ENCODE peak calls at places on chromosomes 5 and 9, in eight cellular contexts. One of them, this sample, is unnamed.
A peak's percentile ranks its signal among the peaks of the same experiment; 100 is the strongest.

GRCh38 chr5:88474574-88474973 is 205.9 kb upstream of the TMEM161B start:
- DNase-seq in GM04504: no peak
- DNase-seq in aorta: no peak
- DNase-seq in stimulated activated naive CD4-positive, alpha-beta T cell: no peak
- DNase-seq in CD8-positive, alpha-beta memory T cell: no peak
- DNase-seq in AG08395: no peak
- DNase-seq in fibroblast of lung: no peak
- DNase-seq in stimulated activated CD4-positive, alpha-beta T cell treated with anti-CD3 and anti-CD28 coated beads, TNF-alpha, amount 100 ng/mL, for 1 hour: no peak
- DNase-seq in this sample: no peak

GRCh38 chr5:54520438-54520846 is 2.9 kb downstream of the SNX18 start:
- DNase-seq in GM04504: no peak
- DNase-seq in aorta: no peak
- DNase-seq in stimulated activated naive CD4-positive, alpha-beta T cell: no peak
- DNase-seq in CD8-positive, alpha-beta memory T cell: no peak
- DNase-seq in AG08395: no peak
- DNase-seq in fibroblast of lung: peak; percentile 47
- DNase-seq in stimulated activated CD4-positive, alpha-beta T cell treated with anti-CD3 and anti-CD28 coated beads, TNF-alpha, amount 100 ng/mL, for 1 hour: no peak
- DNase-seq in this sample: no peak

GRCh38 chr9:118563677-118564076 is 805.6 kb downstream of the BRINP1 start:
- DNase-seq in GM04504: no peak
- DNase-seq in aorta: no peak
- DNase-seq in stimulated activated naive CD4-positive, alpha-beta T cell: no peak
- DNase-seq in CD8-positive, alpha-beta memory T cell: no peak
- DNase-seq in AG08395: peak; percentile 42
- DNase-seq in fibroblast of lung: no peak
- DNase-seq in stimulated activated CD4-positive, alpha-beta T cell treated with anti-CD3 and anti-CD28 coated beads, TNF-alpha, amount 100 ng/mL, for 1 hour: no peak
- DNase-seq in this sample: no peak

GRCh38 chr5:179606071-179606909 is 17.2 kb downstream of the HNRNPH1 start:
- DNase-seq in GM04504: no peak
- DNase-seq in aorta: no peak
- DNase-seq in stimulated activated naive CD4-positive, alpha-beta T cell: no peak
- DNase-seq in CD8-positive, alpha-beta memory T cell: no peak
- DNase-seq in AG08395: no peak
- DNase-seq in fibroblast of lung: no peak
- DNase-seq in stimulated activated CD4-positive, alpha-beta T cell treated with anti-CD3 and anti-CD28 coated beads, TNF-alpha, amount 100 ng/mL, for 1 hour: no peak
- DNase-seq in this sample: no peak

GRCh38 chr5:1320436-1321344 is 24.2 kb downstream of the CLPTM1L start:
- DNase-seq in GM04504: no peak
- DNase-seq in aorta: peak; percentile 70
- DNase-seq in stimulated activated naive CD4-positive, alpha-beta T cell: no peak
- DNase-seq in CD8-positive, alpha-beta memory T cell: no peak
- DNase-seq in AG08395: no peak
- DNase-seq in fibroblast of lung: no peak
- DNase-seq in stimulated activated CD4-positive, alpha-beta T cell treated with anti-CD3 and anti-CD28 coated beads, TNF-alpha, amount 100 ng/mL, for 1 hour: no peak
- DNase-seq in this sample: no peak

GRCh38 chr5:168843277-168843997 is 264.3 kb upstream of the PANK3 start:
- DNase-seq in GM04504: peak; percentile 16
- DNase-seq in aorta: no peak
- DNase-seq in stimulated activated naive CD4-positive, alpha-beta T cell: no peak
- DNase-seq in CD8-positive, alpha-beta memory T cell: no peak
- DNase-seq in AG08395: peak; percentile 77
- DNase-seq in fibroblast of lung: no peak
- DNase-seq in stimulated activated CD4-positive, alpha-beta T cell treated with anti-CD3 and anti-CD28 coated beads, TNF-alpha, amount 100 ng/mL, for 1 hour: no peak
- DNase-seq in this sample: no peak

GRCh38 chr5:91162534-91163381 is 220.4 kb downstream of the ARRDC3 start:
- DNase-seq in GM04504: peak; percentile 83
- DNase-seq in aorta: no peak
- DNase-seq in stimulated activated naive CD4-positive, alpha-beta T cell: no peak
- DNase-seq in CD8-positive, alpha-beta memory T cell: no peak
- DNase-seq in AG08395: peak; percentile 81
- DNase-seq in fibroblast of lung: peak; percentile 88
- DNase-seq in stimulated activated CD4-positive, alpha-beta T cell treated with anti-CD3 and anti-CD28 coated beads, TNF-alpha, amount 100 ng/mL, for 1 hour: peak; percentile 0
- DNase-seq in this sample: peak; percentile 82

GRCh38 chr9:90814355-90814754 is 12.7 kb downstream of the SYK start:
- DNase-seq in GM04504: no peak
- DNase-seq in aorta: no peak
- DNase-seq in stimulated activated naive CD4-positive, alpha-beta T cell: no peak
- DNase-seq in CD8-positive, alpha-beta memory T cell: no peak
- DNase-seq in AG08395: no peak
- DNase-seq in fibroblast of lung: no peak
- DNase-seq in stimulated activated CD4-positive, alpha-beta T cell treated with anti-CD3 and anti-CD28 coated beads, TNF-alpha, amount 100 ng/mL, for 1 hour: no peak
- DNase-seq in this sample: no peak